ENCODE peak calls at places on chromosomes 4 and X, in six cellular contexts. F is GM10248; N is CD8-positive, alpha-beta T cell; A is tibial nerve; E is right lobe of liver; Q is LHCN-M2. P is an unnamed sample.

GRCh38 chr4:174604198-174604597 is 81.9 kb upstream of the HPGD start:
- DNase-seq in A (no peak), F (no peak), Q (no peak), E (no peak), N (no peak), P (no peak)

GRCh38 chrX:120310861-120311631 is at the start of gene TMEM255A:
- DNase-seq in F (no peak), A (no peak), Q (peak), E (no peak), N (no peak), P (no peak)

GRCh38 chr4:122045533-122045932 is 93.7 kb upstream of the TRPC3 start:
- DNase-seq in Q (peak), E (no peak), N (no peak), F (no peak), A (no peak), P (peak)

GRCh38 chr4:182874158-182874855 is 42.9 kb downstream of the DCTD start:
- DNase-seq in N (no peak), F (no peak), E (no peak), Q (no peak), A (no peak), P (no peak)

GRCh38 chrX:346034-346813 is 27.6 kb upstream of the GTPBP6 start:
- DNase-seq in A (no peak), F (no peak), E (no peak), N (no peak), Q (no peak), P (no peak)

GRCh38 chr4:151922811-151923210 is 162.0 kb upstream of the GATB start:
- DNase-seq in A (no peak), Q (no peak), E (no peak), F (no peak), N (no peak), P (no peak)

GRCh38 chr4:1080961-1081688 is 32.2 kb downstream of the RNF212 start:
- DNase-seq in Q (peak), A (no peak), N (no peak), F (no peak), E (peak), P (no peak)

GRCh38 chrX:34848281-34848680 is 94.3 kb upstream of the FAM47B start:
- DNase-seq in N (no peak), E (no peak), Q (peak), F (no peak), A (no peak), P (no peak)

GRCh38 chrX:42399632-42400024 is 378.3 kb downstream of the PPP1R2C start:
- DNase-seq in F (no peak), E (no peak), Q (no peak), A (no peak), N (no peak), P (no peak)

GRCh38 chr4:2388430-2389182 is 29.8 kb downstream of the ZFYVE28 start:
- DNase-seq in E (no peak), F (no peak), Q (no peak), A (no peak), N (no peak), P (no peak)

GRCh38 chr4:102518703-102519131 is 17.6 kb downstream of the NFKB1 start:
- DNase-seq in F (no peak), E (no peak), A (no peak), Q (no peak), N (no peak), P (no peak)

GRCh38 chrX:101232316-101232715 is 12.7 kb downstream of the DRP2 start:
- DNase-seq in F (no peak), N (no peak), E (no peak), Q (no peak), A (no peak), P (no peak)

GRCh38 chrX:54825716-54826428 is 18.3 kb downstream of the MAGED2 start:
- DNase-seq in E (no peak), A (no peak), Q (no peak), F (no peak), N (no peak), P (no peak)

GRCh38 chr4:140556372-140557085 is 12.2 kb downstream of the UCP1 start:
- DNase-seq in F (peak), E (no peak), Q (no peak), N (no peak), A (no peak), P (no peak)

GRCh38 chrX:6985537-6985936 is 162.0 kb upstream of the STS start:
- DNase-seq in F (no peak), A (no peak), N (no peak), E (no peak), Q (no peak), P (no peak)

GRCh38 chrX:96182366-96182765 is 502.3 kb upstream of the DIAPH2 start:
- DNase-seq in Q (peak), A (no peak), E (peak), F (no peak), N (no peak), P (peak)

GRCh38 chr4:2785613-2786012 is 7.3 kb upstream of the SH3BP2 start:
- DNase-seq in F (no peak), A (peak), N (no peak), E (peak), Q (peak), P (no peak)

GRCh38 chr4:168674869-168675268 is 178.0 kb downstream of the PALLD start:
- DNase-seq in F (no peak), E (no peak), Q (no peak), A (no peak), N (no peak), P (no peak)

GRCh38 chrX:47743504-47743903 is 84.5 kb upstream of the UXT start:
- DNase-seq in N (no peak), E (no peak), F (no peak), Q (peak), A (no peak), P (no peak)

GRCh38 chrX:119228506-119229290 is 7.4 kb upstream of the PGRMC1 start:
- DNase-seq in Q (peak), A (no peak), N (no peak), F (no peak), E (no peak), P (no peak)

GRCh38 chrX:15310117-15310516 is 5.3 kb downstream of the ASB11 start:
- DNase-seq in A (no peak), Q (no peak), N (no peak), F (no peak), E (peak), P (peak)

GRCh38 chrX:132636080-132636479 is 147.2 kb upstream of the MBNL3 start:
- DNase-seq in Q (no peak), A (no peak), N (no peak), E (no peak), F (no peak), P (no peak)

GRCh38 chr4:156188596-156188995 is 234.9 kb upstream of the CTSO start:
- DNase-seq in A (no peak), N (no peak), E (no peak), Q (peak), F (no peak), P (no peak)

GRCh38 chrX:30065226-30065625 is 150.1 kb upstream of the MAGEB2 start:
- DNase-seq in A (no peak), F (no peak), E (no peak), Q (peak), N (no peak), P (no peak)

GRCh38 chr4:8500966-8501365 is 60.4 kb downstream of the TRMT44 start:
- DNase-seq in F (no peak), A (no peak), N (no peak), E (no peak), Q (no peak), P (no peak)

GRCh38 chr4:107818301-107818910 is 6.3 kb upstream of the SGMS2 start:
- DNase-seq in Q (peak), F (no peak), E (no peak), N (no peak), A (no peak), P (no peak)

GRCh38 chr4:6373541-6374410 is 98.6 kb downstream of the PPP2R2C start:
- DNase-seq in F (no peak), A (no peak), Q (no peak), N (no peak), E (no peak), P (no peak)

GRCh38 chrX:24025741-24026402 is 1.1 kb downstream of the KLHL15 start:
- DNase-seq in E (peak), N (peak), Q (peak), F (no peak), A (peak), P (no peak)

GRCh38 chrX:18702362-18703195 is 4.9 kb upstream of the PPEF1 start:
- DNase-seq in N (no peak), A (no peak), F (no peak), Q (peak), E (no peak), P (no peak)

GRCh38 chrX:113802837-113803236 is 781.0 kb upstream of the HTR2C start:
- DNase-seq in F (no peak), N (no peak), A (no peak), E (no peak), Q (no peak), P (no peak)

GRCh38 chrX:7083468-7084396 is 63.8 kb upstream of the STS start:
- DNase-seq in E (no peak), F (peak), Q (peak), N (peak), A (no peak), P (no peak)

P was measured in testis.